ENCODE peak calls at places on chromosome 9, in seven cellular contexts. X is iris pigment epithelial cell; E is ACHN; H is lung microvascular endothelial cell; R is ELR; V is activated CD4-positive, alpha-beta memory T cell treated with anti-CD3 and anti-CD28 coated beads for 36 hours; S is skeletal muscle cell. L is an unnamed sample.

GRCh38 chr9:76583256-76583655 is 124.3 kb downstream of the GCNT1 start:
- DNase-seq in E (no peak), H (no peak), X (no peak), V (no peak), S (no peak), R (no peak), L (no peak)

GRCh38 chr9:125621170-125621569 is 85.8 kb downstream of the MAPKAP1 start:
- DNase-seq in S (no peak), H (no peak), V (no peak), E (no peak), R (no peak), X (no peak), L (no peak)

GRCh38 chr9:95857122-95857521 is 18.4 kb upstream of the ERCC6L2 start:
- DNase-seq in H (no peak), X (peak), E (peak), R (peak), V (no peak), S (peak), L (peak)

GRCh38 chr9:929719-930118 is 46.7 kb upstream of the DMRT3 start:
- DNase-seq in V (no peak), S (no peak), E (no peak), R (no peak), H (no peak), X (no peak), L (no peak)

GRCh38 chr9:122562134-122562760 is 9.3 kb downstream of the OR1N2 start:
- DNase-seq in S (no peak), H (no peak), R (no peak), X (no peak), V (no peak), E (no peak), L (no peak)

GRCh38 chr9:73125651-73126050 is 26.0 kb upstream of the ANXA1 start:
- DNase-seq in E (no peak), H (no peak), S (no peak), R (peak), X (no peak), V (no peak), L (peak)

GRCh38 chr9:133112361-133113026 is 8.5 kb downstream of the RALGDS start:
- DNase-seq in S (no peak), R (no peak), X (no peak), H (peak), V (peak), E (no peak), L (peak)

GRCh38 chr9:89381308-89381609 is 63.0 kb downstream of the SECISBP2 start:
- DNase-seq in X (no peak), E (no peak), V (no peak), R (no peak), S (no peak), H (no peak), L (no peak)

GRCh38 chr9:73067074-73067473 is 84.6 kb upstream of the ANXA1 start:
- DNase-seq in R (no peak), V (no peak), S (no peak), H (no peak), E (no peak), X (no peak), L (no peak)

GRCh38 chr9:121550569-121551512 is 51.2 kb upstream of the GGTA1 start:
- DNase-seq in R (peak), X (peak), E (peak), V (peak), H (peak), S (no peak), L (peak)

GRCh38 chr9:9791621-9792020 is 821.2 kb downstream of the PTPRD start:
- DNase-seq in X (peak), H (peak), R (peak), V (no peak), E (peak), S (no peak), L (no peak)

GRCh38 chr9:78620764-78621163 is 323.8 kb downstream of the PSAT1 start:
- DNase-seq in E (no peak), X (peak), V (no peak), R (peak), S (peak), H (no peak), L (peak)